ENCODE peak calls at places on chromosome 10, in seven cellular contexts. C is left ventricle myocardium inferior; S is GM23248; F is EL; H is T-cell; O is activated CD8-positive, alpha-beta memory T cell treated with anti-CD3 and anti-CD28 coated beads, Interleukin-2, amount 50 U/mL, for 4 hours; E is AG10803. Q is an unnamed sample.

GRCh38 chr10:132493756-132494290 is 43.8 kb upstream of the INPP5A start:
- DNase-seq in C (no peak), S (no peak), F (no peak), H (no peak), O (no peak), E (no peak), Q (no peak)

GRCh38 chr10:31319602-31320178 is 674 bp downstream of the ZEB1 start:
- DNase-seq in C (no peak), S (no peak), F (no peak), H (no peak), O (no peak), E (no peak), Q (no peak)

GRCh38 chr10:34816067-34817002 is 1.2 kb upstream of the PARD3 start:
- DNase-seq in C (no peak), S (peak), F (peak), H (no peak), O (no peak), E (peak), Q (peak)

GRCh38 chr10:31157125-31157983 is 125.7 kb upstream of the ZNF438 start:
- DNase-seq in C (peak), S (peak), F (peak), H (no peak), O (no peak), E (peak), Q (no peak)

GRCh38 chr10:44180321-44181154 is 204.4 kb downstream of the CXCL12 start:
- DNase-seq in C (no peak), S (peak), F (peak), H (no peak), O (no peak), E (peak), Q (no peak)

GRCh38 chr10:84447701-84448400 is 119.5 kb downstream of the CCSER2 start:
- DNase-seq in C (no peak), S (no peak), F (no peak), H (no peak), O (no peak), E (no peak), Q (no peak)

GRCh38 chr10:67612577-67613537 is 83.1 kb downstream of the CTNNA3 start:
- DNase-seq in C (no peak), S (peak), F (peak), H (peak), O (peak), E (peak), Q (no peak)

GRCh38 chr10:1591045-1591444 is 146.3 kb downstream of the ADARB2 start:
- DNase-seq in C (no peak), S (no peak), F (no peak), H (no peak), O (no peak), E (no peak), Q (no peak)

GRCh38 chr10:98309366-98310355 is 41.7 kb upstream of the LOXL4 start:
- DNase-seq in C (peak), S (peak), F (peak), H (no peak), O (no peak), E (peak), Q (peak)

GRCh38 chr10:122244001-122244715 is 26.9 kb upstream of the BTBD16 start:
- DNase-seq in C (no peak), S (no peak), F (no peak), H (no peak), O (no peak), E (no peak), Q (no peak)

GRCh38 chr10:102121739-102122372 is 1.7 kb upstream of the LDB1 start:
- DNase-seq in C (no peak), S (peak), F (no peak), H (no peak), O (no peak), E (peak), Q (no peak)

GRCh38 chr10:110344622-110345021 is 39.9 kb upstream of the SMNDC1 start:
- DNase-seq in C (no peak), S (no peak), F (no peak), H (no peak), O (no peak), E (no peak), Q (no peak)

GRCh38 chr10:11171452-11171851 is 153.8 kb downstream of the CELF2 start:
- DNase-seq in C (no peak), S (no peak), F (no peak), H (no peak), O (no peak), E (no peak), Q (no peak)

GRCh38 chr10:79241990-79242619 is 105.2 kb upstream of the PPIF start:
- DNase-seq in C (peak), S (peak), F (peak), H (no peak), O (peak), E (peak), Q (no peak)

GRCh38 chr10:73529089-73529832 is 33.4 kb upstream of the PPP3CB start:
- DNase-seq in C (no peak), S (peak), F (peak), H (peak), O (peak), E (peak), Q (peak)

GRCh38 chr10:8179081-8179480 is 124.6 kb downstream of the GATA3 start:
- DNase-seq in C (no peak), S (no peak), F (no peak), H (no peak), O (no peak), E (no peak), Q (no peak)

GRCh38 chr10:132006966-132007365 is 25.2 kb upstream of the BNIP3 start:
- DNase-seq in C (no peak), S (no peak), F (no peak), H (no peak), O (no peak), E (no peak), Q (no peak)

GRCh38 chr10:45023426-45023825 is 22.7 kb downstream of the ZNF22 start:
- DNase-seq in C (no peak), S (peak), F (peak), H (no peak), O (no peak), E (peak), Q (no peak)

GRCh38 chr10:75425291-75426079 is 5.9 kb upstream of the LRMDA start:
- DNase-seq in C (no peak), S (no peak), F (no peak), H (no peak), O (no peak), E (no peak), Q (no peak)

GRCh38 chr10:63711866-63712716 is 190.9 kb downstream of the REEP3 start:
- DNase-seq in C (peak), S (peak), F (peak), H (no peak), O (no peak), E (peak), Q (peak)

GRCh38 chr10:59745163-59745650 is 8.0 kb downstream of the MRLN start:
- DNase-seq in C (no peak), S (no peak), F (no peak), H (no peak), O (no peak), E (no peak), Q (no peak)

GRCh38 chr10:70053212-70053895 is 708 bp downstream of the MACROH2A2 start:
- DNase-seq in C (peak), S (peak), F (peak), H (no peak), O (no peak), E (peak), Q (no peak)

GRCh38 chr10:7195118-7195517 is 215.7 kb downstream of the SFMBT2 start:
- DNase-seq in C (no peak), S (no peak), F (no peak), H (no peak), O (no peak), E (no peak), Q (no peak)

GRCh38 chr10:27192284-27192683 is 37.1 kb downstream of the MASTL start:
- DNase-seq in C (no peak), S (peak), F (peak), H (no peak), O (no peak), E (peak), Q (no peak)

GRCh38 chr10:114767589-114768393 is 53.8 kb upstream of the FHIP2A start:
- DNase-seq in C (peak), S (peak), F (peak), H (no peak), O (peak), E (no peak), Q (peak)

GRCh38 chr10:87038786-87039185 is 18.7 kb downstream of the FAM25A start:
- DNase-seq in C (no peak), S (peak), F (no peak), H (no peak), O (no peak), E (peak), Q (no peak)

GRCh38 chr10:6052247-6053221 is 9.6 kb downstream of the IL2RA start:
- DNase-seq in C (no peak), S (no peak), F (no peak), H (peak), O (peak), E (no peak), Q (no peak)

GRCh38 chr10:44818721-44819127 is 92.4 kb upstream of the TMEM72 start:
- DNase-seq in C (no peak), S (no peak), F (peak), H (no peak), O (no peak), E (no peak), Q (no peak)

GRCh38 chr10:5168897-5169296 is 16.1 kb downstream of the AKR1C8 start:
- DNase-seq in C (no peak), S (no peak), F (no peak), H (no peak), O (no peak), E (no peak), Q (no peak)

GRCh38 chr10:129416136-129416530 is 50.9 kb upstream of the MGMT start:
- DNase-seq in C (no peak), S (no peak), F (no peak), H (no peak), O (no peak), E (no peak), Q (no peak)

GRCh38 chr10:74585231-74586087 is 240.9 kb upstream of the KAT6B start:
- DNase-seq in C (no peak), S (peak), F (no peak), H (peak), O (no peak), E (peak), Q (no peak)

GRCh38 chr10:98097611-98098010 is 36.8 kb upstream of the R3HCC1L start:
- DNase-seq in C (no peak), S (no peak), F (no peak), H (no peak), O (no peak), E (no peak), Q (no peak)

GRCh38 chr10:50398383-50398782 is 147.1 kb upstream of the ASAH2 start:
- DNase-seq in C (no peak), S (no peak), F (no peak), H (no peak), O (no peak), E (peak), Q (no peak)

GRCh38 chr10:71394926-71395562 is 1.7 kb upstream of the CDH23 start:
- DNase-seq in C (no peak), S (no peak), F (no peak), H (no peak), O (no peak), E (no peak), Q (no peak)

GRCh38 chr10:102627141-102627445 is 17.2 kb upstream of the TRIM8 start:
- DNase-seq in C (no peak), S (no peak), F (no peak), H (no peak), O (no peak), E (no peak), Q (no peak)

GRCh38 chr10:105643662-105644061 is 1002.6 kb downstream of the SORCS3 start:
- DNase-seq in C (no peak), S (no peak), F (no peak), H (no peak), O (no peak), E (no peak), Q (no peak)

GRCh38 chr10:48551796-48552591 is 52.9 kb downstream of the ARHGAP22 start:
- DNase-seq in C (peak), S (peak), F (peak), H (no peak), O (no peak), E (peak), Q (peak)

GRCh38 chr10:3852147-3852904 is 67.3 kb upstream of the KLF6 start:
- DNase-seq in C (peak), S (peak), F (peak), H (peak), O (peak), E (peak), Q (peak)